ENCODE peak calls at places on chromosome 4, in five cellular contexts. A is HFFc6, I is neural progenitor cell, S is MCF 10A, M is GM12865. R is an unnamed sample.

GRCh38 chr4:577499-578450 is 1.7 kb upstream of the TMEM271 start:
- DNase-seq in A (peak; percentile 1), I (peak; percentile 70), S (peak; percentile 68), M (no peak), R (peak; percentile 37)

GRCh38 chr4:81466841-81467671 is 4.7 kb downstream of the RASGEF1B start:
- DNase-seq in A (peak; percentile 62), I (peak; percentile 82), S (peak; percentile 82), M (peak; percentile 72), R (peak; percentile 31)

GRCh38 chr4:80045831-80046230 is 27.2 kb downstream of the ANTXR2 start:
- DNase-seq in A (peak; percentile 54), I (no peak), S (no peak), M (no peak), R (no peak)

GRCh38 chr4:102355748-102356147 is 10.5 kb upstream of the SLC39A8 start:
- DNase-seq in A (no peak), I (no peak), S (no peak), M (no peak), R (no peak)

GRCh38 chr4:52651993-52652672 is 7.0 kb downstream of the USP46 start:
- DNase-seq in A (no peak), I (no peak), S (no peak), M (no peak), R (no peak)

GRCh38 chr4:6446538-6447451 is 25.6 kb downstream of the PPP2R2C start:
- DNase-seq in A (no peak), I (peak; percentile 51), S (no peak), M (no peak), R (no peak)

GRCh38 chr4:5956285-5957021 is 61.8 kb downstream of the C4orf50 start:
- DNase-seq in A (no peak), I (peak; percentile 78), S (peak; percentile 3), M (peak; percentile 20), R (no peak)

GRCh38 chr4:154807042-154807630 is 26.1 kb downstream of the RBM46 start:
- DNase-seq in A (peak; percentile 48), I (peak; percentile 4), S (peak; percentile 48), M (peak; percentile 31), R (peak; percentile 16)

GRCh38 chr4:113828712-113829111 is 67.2 kb upstream of the CAMK2D start:
- DNase-seq in A (no peak), I (no peak), S (no peak), M (no peak), R (no peak)

GRCh38 chr4:48578132-48578964 is 88.3 kb downstream of the ZAR1 start:
- DNase-seq in A (peak; percentile 70), I (peak; percentile 75), S (peak; percentile 80), M (peak; percentile 70), R (peak; percentile 54)

GRCh38 chr4:2537011-2537830 is 774 bp downstream of the FAM193A start:
- DNase-seq in A (peak; percentile 7), I (no peak), S (peak; percentile 47), M (peak; percentile 67), R (peak; percentile 14)

GRCh38 chr4:78644744-78645330 is 93.3 kb downstream of the ANXA3 start:
- DNase-seq in A (peak; percentile 74), I (peak; percentile 52), S (peak; percentile 79), M (peak; percentile 79), R (peak; percentile 69)

GRCh38 chr4:72558655-72559054 is 10.4 kb downstream of the ADAMTS3 start:
- DNase-seq in A (no peak), I (no peak), S (no peak), M (no peak), R (no peak)

GRCh38 chr4:159279084-159279483 is 176.2 kb downstream of the RAPGEF2 start:
- DNase-seq in A (no peak), I (no peak), S (no peak), M (no peak), R (no peak)

GRCh38 chr4:159101983-159102622 is 776 bp upstream of the RAPGEF2 start:
- DNase-seq in A (no peak), I (peak; percentile 40), S (no peak), M (no peak), R (no peak)

GRCh38 chr4:145218251-145218650 is 37.9 kb upstream of the OTUD4 start:
- DNase-seq in A (no peak), I (no peak), S (no peak), M (peak; percentile 76), R (no peak)

GRCh38 chr4:173998471-173999144 is 284.9 kb downstream of the FBXO8 start:
- DNase-seq in A (no peak), I (no peak), S (no peak), M (no peak), R (no peak)

GRCh38 chr4:94534401-94535312 is 82.9 kb downstream of the PDLIM5 start:
- DNase-seq in A (no peak), I (no peak), S (no peak), M (peak; percentile 75), R (no peak)

GRCh38 chr4:125045311-125045710 is 269.4 kb upstream of the FAT4 start:
- DNase-seq in A (no peak), I (no peak), S (no peak), M (no peak), R (no peak)

GRCh38 chr4:92099851-92100250 is 203.9 kb upstream of the GRID2 start:
- DNase-seq in A (no peak), I (no peak), S (no peak), M (no peak), R (no peak)

GRCh38 chr4:3870567-3870962 is 104.4 kb downstream of the ADRA2C start:
- DNase-seq in A (no peak), I (no peak), S (no peak), M (no peak), R (no peak)

GRCh38 chr4:148229798-148230197 is 212.4 kb downstream of the NR3C2 start:
- DNase-seq in A (no peak), I (no peak), S (no peak), M (no peak), R (no peak)

GRCh38 chr4:41256740-41257256 is at the start of gene UCHL1:
- DNase-seq in A (peak; percentile 78), I (peak; percentile 97), S (no peak), M (peak; percentile 93), R (no peak)

GRCh38 chr4:118224239-118224829 is 128.5 kb downstream of the PRSS12 start:
- DNase-seq in A (peak; percentile 41), I (peak; percentile 67), S (peak; percentile 75), M (peak; percentile 53), R (peak; percentile 15)

GRCh38 chr4:134139188-134139587 is 62.4 kb downstream of the PABPC4L start:
- DNase-seq in A (no peak), I (no peak), S (no peak), M (no peak), R (no peak)

GRCh38 chr4:87118421-87118820 is 102.0 kb downstream of the KLHL8 start:
- DNase-seq in A (no peak), I (no peak), S (no peak), M (no peak), R (no peak)

GRCh38 chr4:38815879-38816782 is 11.5 kb upstream of the TLR1 start:
- DNase-seq in A (no peak), I (no peak), S (no peak), M (peak; percentile 53), R (no peak)

GRCh38 chr4:151045907-151046306 is 30.8 kb upstream of the LRBA start:
- DNase-seq in A (no peak), I (peak; percentile 58), S (peak; percentile 33), M (peak; percentile 24), R (no peak)

GRCh38 chr4:71604785-71605184 is 179.1 kb downstream of the GC start:
- DNase-seq in A (no peak), I (no peak), S (no peak), M (peak; percentile 61), R (no peak)

GRCh38 chr4:152535236-152535902 is 523 bp downstream of the FBXW7 start:
- DNase-seq in A (no peak), I (peak; percentile 55), S (no peak), M (no peak), R (peak; percentile 16)

GRCh38 chr4:1520145-1520661 is 114.0 kb upstream of the NKX1-1 start:
- DNase-seq in A (no peak), I (no peak), S (no peak), M (no peak), R (peak; percentile 11)

GRCh38 chr4:176925962-176926361 is 133.2 kb upstream of the VEGFC start:
- DNase-seq in A (no peak), I (peak; percentile 6), S (no peak), M (no peak), R (no peak)

GRCh38 chr4:54902261-54902660 is 223.1 kb downstream of the KDR start:
- DNase-seq in A (no peak), I (no peak), S (peak; percentile 13), M (no peak), R (peak; percentile 66)

GRCh38 chr4:119304431-119304830 is 17.5 kb downstream of the FABP2 start:
- DNase-seq in A (no peak), I (no peak), S (no peak), M (no peak), R (no peak)

GRCh38 chr4:139077567-139078355 is 62.2 kb downstream of the NOCT start:
- DNase-seq in A (no peak), I (no peak), S (no peak), M (no peak), R (no peak)

GRCh38 chr4:167290684-167291083 is 56.4 kb upstream of the SPOCK3 start:
- DNase-seq in A (no peak), I (peak; percentile 29), S (peak; percentile 33), M (peak; percentile 14), R (peak; percentile 7)
- TF ChIP-seq CTCF in A (peak; percentile 40), I (peak; percentile 63), S (peak; percentile 42), M (no peak), R (peak; percentile 44)

GRCh38 chr4:183356173-183356825 is 34.1 kb upstream of the CLDN24 start:
- DNase-seq in A (no peak), I (no peak), S (no peak), M (no peak), R (no peak)
- TF ChIP-seq CTCF in A (no peak), I (no peak), S (no peak), M (no peak), R (no peak)

GRCh38 chr4:103499094-103499493 is 220.7 kb downstream of the TACR3 start:
- DNase-seq in A (peak; percentile 13), I (no peak), S (no peak), M (no peak), R (no peak)
- TF ChIP-seq CTCF in A (peak; percentile 65), I (peak; percentile 3), S (no peak), M (no peak), R (no peak)

DNA sequence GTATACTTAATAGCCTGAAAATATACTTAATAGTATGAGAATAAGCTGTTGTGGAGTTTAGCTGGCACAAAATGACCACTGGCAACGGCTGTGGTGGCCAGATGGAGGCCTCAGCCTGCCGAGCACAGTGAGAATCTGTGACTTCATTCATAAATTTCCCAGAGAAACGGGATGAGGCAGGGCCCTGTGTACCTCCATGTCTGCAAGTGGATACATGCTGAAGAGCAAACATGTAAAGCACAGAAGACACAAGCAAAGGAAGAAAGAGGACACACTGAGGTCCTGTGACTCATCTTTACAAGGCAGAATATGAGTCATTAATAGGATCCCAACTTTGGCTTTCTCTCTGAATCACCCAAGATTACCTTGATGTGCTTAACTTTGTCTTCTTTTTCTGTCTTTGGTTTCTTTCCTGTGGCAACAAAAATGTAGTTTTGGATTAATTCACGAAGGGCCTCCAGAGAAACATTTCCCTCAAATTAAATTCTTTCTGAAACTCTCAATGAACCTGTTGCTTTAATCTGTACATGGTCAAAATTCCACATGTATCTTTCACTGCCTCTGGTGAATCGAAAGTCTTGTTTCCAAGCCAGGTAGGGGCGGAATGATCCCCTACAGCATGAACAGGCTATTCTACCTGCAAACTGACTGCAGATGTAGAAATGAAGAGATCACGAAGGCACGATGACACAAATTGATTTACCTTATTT is 56.4 kb downstream of the IRF2 start:
- DNase-seq in A (peak; percentile 90), I (no peak), S (peak; percentile 95), M (peak; percentile 86), R (peak; percentile 96)
- TF ChIP-seq CTCF in A (no peak), I (no peak), S (no peak), M (no peak), R (no peak)

R was measured in RWPE1.